ENCODE peak calls at places on chromosomes 7 and 10, in nine cellular contexts. One of them, this sample, is unnamed.

GRCh38 chr7:110442386-110442837 is 648.5 kb upstream of the LRRN3 start:
- DNase-seq in epithelial cell of esophagus: peak; percentile 74
- DNase-seq in ovary: no peak
- DNase-seq in endodermal cell: peak; percentile 89
- DNase-seq in thoracic aorta: no peak
- DNase-seq in upper lobe of left lung: peak; percentile 21
- DNase-seq in colonic mucosa: peak; percentile 17
- DNase-seq in heart right ventricle: no peak
- DNase-seq in choroid plexus epithelial cell: peak; percentile 79
- DNase-seq in this sample: no peak

GRCh38 chr10:74652664-74653063 is 173.7 kb upstream of the KAT6B start:
- DNase-seq in epithelial cell of esophagus: peak; percentile 8
- DNase-seq in ovary: no peak
- DNase-seq in endodermal cell: no peak
- DNase-seq in thoracic aorta: no peak
- DNase-seq in upper lobe of left lung: no peak
- DNase-seq in colonic mucosa: no peak
- DNase-seq in heart right ventricle: no peak
- DNase-seq in choroid plexus epithelial cell: peak; percentile 8
- DNase-seq in this sample: no peak

GRCh38 chr10:48614481-48615383 is 9.9 kb upstream of the ARHGAP22 start:
- DNase-seq in epithelial cell of esophagus: no peak
- DNase-seq in ovary: no peak
- DNase-seq in endodermal cell: peak; percentile 26
- DNase-seq in thoracic aorta: no peak
- DNase-seq in upper lobe of left lung: no peak
- DNase-seq in colonic mucosa: peak; percentile 7
- DNase-seq in heart right ventricle: no peak
- DNase-seq in choroid plexus epithelial cell: peak; percentile 58
- DNase-seq in this sample: no peak

GRCh38 chr10:75446508-75446907 is 15.1 kb downstream of the LRMDA start:
- DNase-seq in epithelial cell of esophagus: no peak
- DNase-seq in ovary: no peak
- DNase-seq in endodermal cell: no peak
- DNase-seq in thoracic aorta: no peak
- DNase-seq in upper lobe of left lung: no peak
- DNase-seq in colonic mucosa: no peak
- DNase-seq in heart right ventricle: no peak
- DNase-seq in choroid plexus epithelial cell: no peak
- DNase-seq in this sample: no peak

GRCh38 chr7:155209920-155210319 is 87.8 kb upstream of the INSIG1 start:
- DNase-seq in epithelial cell of esophagus: no peak
- DNase-seq in ovary: no peak
- DNase-seq in endodermal cell: no peak
- DNase-seq in thoracic aorta: no peak
- DNase-seq in upper lobe of left lung: no peak
- DNase-seq in colonic mucosa: no peak
- DNase-seq in heart right ventricle: no peak
- DNase-seq in choroid plexus epithelial cell: no peak
- DNase-seq in this sample: no peak

GRCh38 chr7:157519246-157519645 is 182.4 kb downstream of the DNAJB6 start:
- DNase-seq in epithelial cell of esophagus: no peak
- DNase-seq in ovary: no peak
- DNase-seq in endodermal cell: peak; percentile 38
- DNase-seq in thoracic aorta: no peak
- DNase-seq in upper lobe of left lung: no peak
- DNase-seq in colonic mucosa: no peak
- DNase-seq in heart right ventricle: no peak
- DNase-seq in choroid plexus epithelial cell: no peak
- DNase-seq in this sample: no peak

GRCh38 chr7:2645274-2645868 is 13.6 kb downstream of the TTYH3 start:
- DNase-seq in epithelial cell of esophagus: no peak
- DNase-seq in ovary: no peak
- DNase-seq in endodermal cell: peak; percentile 70
- DNase-seq in thoracic aorta: no peak
- DNase-seq in upper lobe of left lung: no peak
- DNase-seq in colonic mucosa: no peak
- DNase-seq in heart right ventricle: no peak
- DNase-seq in choroid plexus epithelial cell: peak; percentile 19
- DNase-seq in this sample: no peak

GRCh38 chr7:5528815-5529442 is 105.3 kb upstream of the TNRC18 start:
- DNase-seq in epithelial cell of esophagus: no peak
- DNase-seq in ovary: no peak
- DNase-seq in endodermal cell: no peak
- DNase-seq in thoracic aorta: no peak
- DNase-seq in upper lobe of left lung: no peak
- DNase-seq in colonic mucosa: no peak
- DNase-seq in heart right ventricle: no peak
- DNase-seq in choroid plexus epithelial cell: peak; percentile 54
- DNase-seq in this sample: no peak

GRCh38 chr10:42932735-42933453 is 144.0 kb upstream of the RET start:
- DNase-seq in epithelial cell of esophagus: no peak
- DNase-seq in ovary: no peak
- DNase-seq in endodermal cell: peak; percentile 96
- DNase-seq in thoracic aorta: no peak
- DNase-seq in upper lobe of left lung: no peak
- DNase-seq in colonic mucosa: peak; percentile 34
- DNase-seq in heart right ventricle: no peak
- DNase-seq in choroid plexus epithelial cell: no peak
- DNase-seq in this sample: no peak

GRCh38 chr10:81724431-81724830 is 150.6 kb upstream of the NRG3 start:
- DNase-seq in epithelial cell of esophagus: no peak
- DNase-seq in ovary: no peak
- DNase-seq in endodermal cell: no peak
- DNase-seq in thoracic aorta: no peak
- DNase-seq in upper lobe of left lung: no peak
- DNase-seq in colonic mucosa: no peak
- DNase-seq in heart right ventricle: no peak
- DNase-seq in choroid plexus epithelial cell: no peak
- DNase-seq in this sample: no peak

GRCh38 chr10:125116652-125117310 is 43.6 kb downstream of the CTBP2 start:
- DNase-seq in epithelial cell of esophagus: no peak
- DNase-seq in ovary: no peak
- DNase-seq in endodermal cell: no peak
- DNase-seq in thoracic aorta: no peak
- DNase-seq in upper lobe of left lung: no peak
- DNase-seq in colonic mucosa: no peak
- DNase-seq in heart right ventricle: no peak
- DNase-seq in choroid plexus epithelial cell: no peak
- DNase-seq in this sample: no peak

GRCh38 chr7:25795824-25796235 is 356.2 kb upstream of the NFE2L3 start:
- DNase-seq in epithelial cell of esophagus: peak; percentile 3
- DNase-seq in ovary: peak; percentile 15
- DNase-seq in endodermal cell: no peak
- DNase-seq in thoracic aorta: no peak
- DNase-seq in upper lobe of left lung: no peak
- DNase-seq in colonic mucosa: no peak
- DNase-seq in heart right ventricle: no peak
- DNase-seq in choroid plexus epithelial cell: peak; percentile 77
- DNase-seq in this sample: no peak

GRCh38 chr7:90857595-90857994 is 261.5 kb downstream of the CDK14 start:
- DNase-seq in epithelial cell of esophagus: no peak
- DNase-seq in ovary: no peak
- DNase-seq in endodermal cell: peak; percentile 65
- DNase-seq in thoracic aorta: no peak
- DNase-seq in upper lobe of left lung: no peak
- DNase-seq in colonic mucosa: no peak
- DNase-seq in heart right ventricle: no peak
- DNase-seq in choroid plexus epithelial cell: peak; percentile 16
- DNase-seq in this sample: no peak

GRCh38 chr7:94394058-94394398 is 667 bp upstream of the COL1A2 start:
- DNase-seq in epithelial cell of esophagus: no peak
- DNase-seq in ovary: peak; percentile 62
- DNase-seq in endodermal cell: no peak
- DNase-seq in thoracic aorta: no peak
- DNase-seq in upper lobe of left lung: no peak
- DNase-seq in colonic mucosa: no peak
- DNase-seq in heart right ventricle: no peak
- DNase-seq in choroid plexus epithelial cell: peak; percentile 77
- DNase-seq in this sample: no peak

GRCh38 chr7:7970113-7970619 is 1.6 kb downstream of the GLCCI1 start:
- DNase-seq in epithelial cell of esophagus: no peak
- DNase-seq in ovary: no peak
- DNase-seq in endodermal cell: peak; percentile 52
- DNase-seq in thoracic aorta: no peak
- DNase-seq in upper lobe of left lung: no peak
- DNase-seq in colonic mucosa: no peak
- DNase-seq in heart right ventricle: no peak
- DNase-seq in choroid plexus epithelial cell: no peak
- DNase-seq in this sample: no peak

GRCh38 chr7:15582773-15583172 is 21.0 kb upstream of the AGMO start:
- DNase-seq in epithelial cell of esophagus: no peak
- DNase-seq in ovary: no peak
- DNase-seq in endodermal cell: no peak
- DNase-seq in thoracic aorta: no peak
- DNase-seq in upper lobe of left lung: no peak
- DNase-seq in colonic mucosa: no peak
- DNase-seq in heart right ventricle: no peak
- DNase-seq in choroid plexus epithelial cell: no peak
- DNase-seq in this sample: no peak

GRCh38 chr7:105136221-105136620 is 122.2 kb downstream of the KMT2E start:
- DNase-seq in epithelial cell of esophagus: no peak
- DNase-seq in ovary: no peak
- DNase-seq in endodermal cell: peak; percentile 34
- DNase-seq in thoracic aorta: no peak
- DNase-seq in upper lobe of left lung: no peak
- DNase-seq in colonic mucosa: no peak
- DNase-seq in heart right ventricle: no peak
- DNase-seq in choroid plexus epithelial cell: no peak
- DNase-seq in this sample: no peak
- TF ChIP-seq CTCF in epithelial cell of esophagus: peak; percentile 6
- TF ChIP-seq CTCF in ovary: no peak
- TF ChIP-seq CTCF in endodermal cell: peak; percentile 48
- TF ChIP-seq CTCF in thoracic aorta: no peak
- TF ChIP-seq CTCF in upper lobe of left lung: no peak
- TF ChIP-seq CTCF in colonic mucosa: no peak
- TF ChIP-seq CTCF in heart right ventricle: no peak
- TF ChIP-seq CTCF in choroid plexus epithelial cell: peak; percentile 31
- TF ChIP-seq CTCF in this sample: no peak

GRCh38 chr10:3162533-3162932 is 10.0 kb downstream of the PITRM1 start:
- DNase-seq in epithelial cell of esophagus: no peak
- DNase-seq in ovary: no peak
- DNase-seq in endodermal cell: peak; percentile 75
- DNase-seq in thoracic aorta: no peak
- DNase-seq in upper lobe of left lung: no peak
- DNase-seq in colonic mucosa: no peak
- DNase-seq in heart right ventricle: no peak
- DNase-seq in choroid plexus epithelial cell: no peak
- DNase-seq in this sample: no peak
- TF ChIP-seq CTCF in epithelial cell of esophagus: peak; percentile 17
- TF ChIP-seq CTCF in ovary: no peak
- TF ChIP-seq CTCF in endodermal cell: peak; percentile 65
- TF ChIP-seq CTCF in thoracic aorta: no peak
- TF ChIP-seq CTCF in upper lobe of left lung: no peak
- TF ChIP-seq CTCF in colonic mucosa: no peak
- TF ChIP-seq CTCF in heart right ventricle: no peak
- TF ChIP-seq CTCF in choroid plexus epithelial cell: peak; percentile 38
- TF ChIP-seq CTCF in this sample: no peak

GRCh38 chr7:75879771-75880184 is 944 bp downstream of the RHBDD2 start:
- DNase-seq in epithelial cell of esophagus: no peak
- DNase-seq in ovary: no peak
- DNase-seq in endodermal cell: no peak
- DNase-seq in thoracic aorta: no peak
- DNase-seq in upper lobe of left lung: no peak
- DNase-seq in colonic mucosa: no peak
- DNase-seq in heart right ventricle: no peak
- DNase-seq in choroid plexus epithelial cell: peak; percentile 77
- DNase-seq in this sample: no peak

GRCh38 chr7:75880242-75880641 is 1.4 kb downstream of the RHBDD2 start:
- DNase-seq in epithelial cell of esophagus: no peak
- DNase-seq in ovary: no peak
- DNase-seq in endodermal cell: no peak
- DNase-seq in thoracic aorta: no peak
- DNase-seq in upper lobe of left lung: no peak
- DNase-seq in colonic mucosa: no peak
- DNase-seq in heart right ventricle: no peak
- DNase-seq in choroid plexus epithelial cell: no peak
- DNase-seq in this sample: no peak

GRCh38 chr7:75878312-75878768 is 494 bp upstream of the RHBDD2 start:
- DNase-seq in epithelial cell of esophagus: no peak
- DNase-seq in ovary: no peak
- DNase-seq in endodermal cell: peak; percentile 46
- DNase-seq in thoracic aorta: no peak
- DNase-seq in upper lobe of left lung: no peak
- DNase-seq in colonic mucosa: no peak
- DNase-seq in heart right ventricle: no peak
- DNase-seq in choroid plexus epithelial cell: no peak
- DNase-seq in this sample: no peak

GRCh38 chr7:75881436-75882095 is 2.7 kb downstream of the RHBDD2 start:
- DNase-seq in epithelial cell of esophagus: no peak
- DNase-seq in ovary: no peak
- DNase-seq in endodermal cell: peak; percentile 88
- DNase-seq in thoracic aorta: no peak
- DNase-seq in upper lobe of left lung: no peak
- DNase-seq in colonic mucosa: no peak
- DNase-seq in heart right ventricle: no peak
- DNase-seq in choroid plexus epithelial cell: peak; percentile 42
- DNase-seq in this sample: no peak

GRCh38 chr7:75878769-75879596 is at the start of gene RHBDD2:
- DNase-seq in epithelial cell of esophagus: peak; percentile 94
- DNase-seq in ovary: peak; percentile 96
- DNase-seq in endodermal cell: peak; percentile 98
- DNase-seq in thoracic aorta: peak; percentile 71
- DNase-seq in upper lobe of left lung: peak; percentile 95
- DNase-seq in colonic mucosa: peak; percentile 97
- DNase-seq in heart right ventricle: peak; percentile 97
- DNase-seq in choroid plexus epithelial cell: peak; percentile 94
- DNase-seq in this sample: peak; percentile 71
- TF ChIP-seq CTCF in epithelial cell of esophagus: no peak
- TF ChIP-seq CTCF in ovary: peak; percentile 42
- TF ChIP-seq CTCF in endodermal cell: no peak
- TF ChIP-seq CTCF in thoracic aorta: no peak
- TF ChIP-seq CTCF in upper lobe of left lung: peak; percentile 44
- TF ChIP-seq CTCF in colonic mucosa: no peak
- TF ChIP-seq CTCF in heart right ventricle: no peak
- TF ChIP-seq CTCF in choroid plexus epithelial cell: peak; percentile 23
- TF ChIP-seq CTCF in this sample: no peak

DNA sequence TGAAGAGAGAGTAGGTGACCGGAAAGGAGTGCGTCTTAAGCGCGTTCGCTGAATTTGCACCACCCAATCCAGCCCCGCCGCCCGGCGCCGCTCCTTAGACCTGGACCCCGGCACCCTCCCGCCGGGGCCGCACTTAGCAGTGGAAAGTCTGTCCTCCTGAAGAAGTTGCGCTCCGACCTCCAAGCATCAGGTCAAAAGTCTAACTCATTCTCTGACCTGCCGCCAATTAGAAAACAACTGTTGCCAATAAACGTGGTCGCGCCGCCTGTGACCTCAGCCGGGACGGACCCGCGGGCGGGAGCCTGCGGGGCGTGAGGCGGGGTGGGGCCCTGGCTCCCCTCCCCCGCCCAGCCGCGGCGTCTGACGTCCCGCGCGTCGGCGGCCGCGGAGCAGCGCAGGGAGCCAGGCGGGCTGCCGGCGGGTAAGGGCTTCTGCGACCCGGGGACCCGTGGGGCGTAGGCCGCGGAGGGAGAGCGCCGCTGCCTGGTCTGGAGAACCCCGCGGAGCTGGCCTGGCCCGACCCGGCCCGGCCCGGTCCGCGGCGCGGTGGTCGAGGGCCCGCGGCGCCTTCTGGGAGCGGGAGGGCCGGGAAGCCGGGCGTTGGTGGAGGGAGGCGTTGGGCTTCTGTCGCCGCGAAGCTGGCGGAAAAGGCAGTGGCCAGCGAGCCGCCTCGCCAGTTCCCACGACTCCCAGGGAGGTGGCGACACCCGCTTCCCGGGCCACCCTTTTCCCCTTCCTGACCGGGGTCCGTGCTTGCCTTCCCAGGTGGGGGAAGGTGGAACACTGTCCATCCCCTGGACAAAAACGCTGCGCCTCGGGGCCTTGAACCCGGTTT is at the start of gene BCAP29:
- DNase-seq in epithelial cell of esophagus: peak; percentile 67
- DNase-seq in ovary: peak; percentile 65
- DNase-seq in endodermal cell: peak; percentile 90
- DNase-seq in thoracic aorta: no peak
- DNase-seq in upper lobe of left lung: peak; percentile 78
- DNase-seq in colonic mucosa: peak; percentile 77
- DNase-seq in heart right ventricle: peak; percentile 84
- DNase-seq in choroid plexus epithelial cell: peak; percentile 42
- DNase-seq in this sample: peak; percentile 46
- TF ChIP-seq CTCF in epithelial cell of esophagus: peak; percentile 17
- TF ChIP-seq CTCF in ovary: peak; percentile 18
- TF ChIP-seq CTCF in endodermal cell: peak; percentile 65
- TF ChIP-seq CTCF in thoracic aorta: peak; percentile 26
- TF ChIP-seq CTCF in upper lobe of left lung: peak; percentile 52
- TF ChIP-seq CTCF in colonic mucosa: no peak
- TF ChIP-seq CTCF in heart right ventricle: peak; percentile 7
- TF ChIP-seq CTCF in choroid plexus epithelial cell: no peak
- TF ChIP-seq CTCF in this sample: no peak

This sample was measured in omental fat pad.